ENCODE peak calls at places on chromosomes 12 and 14, in four cellular contexts. B is midbrain; J is activated naive CD8-positive, alpha-beta T cell treated with anti-CD3 and anti-CD28 coated beads for 36 hours; U is activated CD4-positive, alpha-beta T cell treated with anti-CD3 and anti-CD28 coated beads, Interleukin-2, amount 10 ng/mL, durations not matched to agents 7 days and 5 days. W is an unnamed sample.

GRCh38 chr12:77179515-77179914 is 114.1 kb upstream of the E2F7 start:
- DNase-seq in B (no peak), J (no peak), U (no peak), W (no peak)

GRCh38 chr12:55736076-55736475 is 6.8 kb upstream of the GDF11 start:
- DNase-seq in B (no peak), J (no peak), U (no peak), W (no peak)

GRCh38 chr12:89453579-89453978 is 71.0 kb downstream of the GALNT4 start:
- DNase-seq in B (no peak), J (no peak), U (no peak), W (no peak)

GRCh38 chr12:63949902-63950301 is 105.4 kb downstream of the SRGAP1 start:
- DNase-seq in B (peak; percentile 73), J (no peak), U (no peak), W (no peak)

GRCh38 chr12:96401061-96401871 is 1.0 kb upstream of the CDK17 start:
- DNase-seq in B (peak; percentile 77), J (peak; percentile 30), U (peak; percentile 56), W (no peak)

GRCh38 chr12:127912266-127912665 is 354.7 kb upstream of the TMEM132C start:
- DNase-seq in B (no peak), J (no peak), U (no peak), W (no peak)

GRCh38 chr12:48601013-48601756 is 31.3 kb upstream of the LALBA start:
- DNase-seq in B (no peak), J (no peak), U (no peak), W (no peak)

GRCh38 chr12:52228931-52229330 is 4.1 kb upstream of the KRT7 start:
- DNase-seq in B (no peak), J (no peak), U (no peak), W (peak; percentile 60)

GRCh38 chr14:96096639-96097610 is 57.8 kb downstream of the C14orf132 start:
- DNase-seq in B (no peak), J (no peak), U (no peak), W (no peak)

W was measured in heart left ventricle.